ENCODE peak calls at places on chromosomes 13 and 19, in six cellular contexts. S is hypothalamus, L is SK-N-SH, M is GF-D8, A is NAMALWA, Y is HS-5. G is an unnamed sample.

GRCh38 chr19:41263042-41263849 is 926 bp upstream of the HNRNPUL1 start:
- DNase-seq in A (peak), L (peak), S (peak), Y (peak), M (peak), G (peak)

GRCh38 chr13:111854403-111854802 is 212.5 kb upstream of the SOX1 start:
- DNase-seq in M (no peak), L (no peak), A (no peak), S (no peak), Y (no peak), G (no peak)

GRCh38 chr13:97113231-97114001 is 108.7 kb upstream of the MBNL2 start:
- DNase-seq in A (peak), Y (no peak), M (no peak), L (no peak), S (peak), G (no peak)

GRCh38 chr19:48244289-48244688 is 11.4 kb downstream of the CARD8 start:
- DNase-seq in A (no peak), M (peak), S (no peak), Y (no peak), L (no peak), G (no peak)

GRCh38 chr13:74246398-74246975 is 112.3 kb upstream of the KLF12 start:
- DNase-seq in M (no peak), A (no peak), Y (no peak), S (peak), L (no peak), G (no peak)

GRCh38 chr13:21817878-21818277 is 147.0 kb downstream of the FGF9 start:
- DNase-seq in M (no peak), Y (no peak), L (no peak), S (no peak), A (no peak), G (no peak)

GRCh38 chr19:45152504-45153338 is 8.1 kb downstream of the NKPD1 start:
- DNase-seq in M (no peak), L (peak), A (no peak), S (peak), Y (no peak), G (no peak)

GRCh38 chr13:32537580-32538233 is 888 bp downstream of the N4BP2L2 start:
- DNase-seq in S (peak), L (no peak), M (peak), A (no peak), Y (no peak), G (no peak)

GRCh38 chr19:18946918-18947317 is 5.9 kb upstream of the HOMER3 start:
- DNase-seq in L (no peak), M (no peak), A (peak), S (no peak), Y (no peak), G (no peak)